ENCODE peak calls at places on chromosomes 5 and 9, in nine cellular contexts. J is BJ; B is progenitor cell of endocrine pancreas; P is CD8-positive, alpha-beta T cell; U is lung; D is kidney epithelial cell; M is A549; Q is testis; N is sigmoid colon. G is an unnamed sample.

GRCh38 chr5:10467281-10468198 is 25.9 kb downstream of the ROPN1L start:
- DNase-seq in J (no peak), B (no peak), P (no peak), U (no peak), D (peak; percentile 62), M (no peak), Q (no peak), N (no peak), G (no peak)

GRCh38 chr9:99259231-99259918 is 37.3 kb downstream of the SEC61B start:
- DNase-seq in J (no peak), B (no peak), P (peak; percentile 9), U (peak; percentile 81), D (no peak), M (no peak), Q (peak; percentile 89), N (peak; percentile 93), G (peak; percentile 91)

GRCh38 chr9:127903557-127904475 is 4.4 kb upstream of the ST6GALNAC6 start:
- DNase-seq in J (no peak), B (no peak), P (peak; percentile 56), U (peak; percentile 78), D (no peak), M (no peak), Q (peak; percentile 69), N (peak; percentile 84), G (peak; percentile 82)

GRCh38 chr5:170809551-170809950 is 26.0 kb downstream of the GABRP start:
- DNase-seq in J (no peak), B (no peak), P (no peak), U (no peak), D (no peak), M (peak; percentile 66), Q (no peak), N (no peak), G (no peak)

GRCh38 chr5:120517607-120518252 is 53.6 kb downstream of the PRR16 start:
- DNase-seq in J (no peak), B (no peak), P (no peak), U (no peak), D (no peak), M (no peak), Q (no peak), N (no peak), G (no peak)

GRCh38 chr5:14909369-14909768 is 37.8 kb upstream of the ANKH start:
- DNase-seq in J (no peak), B (no peak), P (no peak), U (no peak), D (no peak), M (no peak), Q (no peak), N (no peak), G (no peak)

GRCh38 chr9:70137577-70137976 is 93.9 kb downstream of the MAMDC2 start:
- DNase-seq in J (no peak), B (no peak), P (no peak), U (no peak), D (no peak), M (no peak), Q (no peak), N (no peak), G (no peak)

GRCh38 chr5:150653145-150653761 is 7.8 kb upstream of the MYOZ3 start:
- DNase-seq in J (no peak), B (no peak), P (no peak), U (no peak), D (no peak), M (no peak), Q (no peak), N (no peak), G (no peak)

GRCh38 chr5:18072600-18072999 is 438.3 kb downstream of the TAF11L14 start:
- DNase-seq in J (no peak), B (no peak), P (no peak), U (no peak), D (no peak), M (no peak), Q (no peak), N (no peak), G (no peak)

GRCh38 chr9:114786251-114786650 is 19.6 kb downstream of the TNFSF15 start:
- DNase-seq in J (no peak), B (no peak), P (no peak), U (no peak), D (no peak), M (no peak), Q (no peak), N (no peak), G (no peak)

GRCh38 chr5:172911976-172912375 is 47.2 kb upstream of the RPL26L1 start:
- DNase-seq in J (no peak), B (no peak), P (no peak), U (no peak), D (no peak), M (no peak), Q (no peak), N (no peak), G (no peak)

GRCh38 chr9:95508242-95508967 is 8.4 kb downstream of the PTCH1 start:
- DNase-seq in J (no peak), B (no peak), P (no peak), U (no peak), D (no peak), M (peak; percentile 25), Q (no peak), N (no peak), G (no peak)

GRCh38 chr9:94560237-94560636 is 5.4 kb downstream of the PCAT7 start:
- DNase-seq in J (no peak), B (no peak), P (no peak), U (no peak), D (no peak), M (no peak), Q (no peak), N (no peak), G (no peak)

GRCh38 chr5:16889203-16889971 is 46.7 kb downstream of the MYO10 start:
- DNase-seq in J (peak; percentile 56), B (no peak), P (no peak), U (no peak), D (no peak), M (peak; percentile 72), Q (no peak), N (no peak), G (no peak)

GRCh38 chr9:116984111-116984510 is 297.0 kb downstream of the TRIM32 start:
- DNase-seq in J (no peak), B (no peak), P (no peak), U (no peak), D (no peak), M (no peak), Q (no peak), N (no peak), G (no peak)

DNA sequence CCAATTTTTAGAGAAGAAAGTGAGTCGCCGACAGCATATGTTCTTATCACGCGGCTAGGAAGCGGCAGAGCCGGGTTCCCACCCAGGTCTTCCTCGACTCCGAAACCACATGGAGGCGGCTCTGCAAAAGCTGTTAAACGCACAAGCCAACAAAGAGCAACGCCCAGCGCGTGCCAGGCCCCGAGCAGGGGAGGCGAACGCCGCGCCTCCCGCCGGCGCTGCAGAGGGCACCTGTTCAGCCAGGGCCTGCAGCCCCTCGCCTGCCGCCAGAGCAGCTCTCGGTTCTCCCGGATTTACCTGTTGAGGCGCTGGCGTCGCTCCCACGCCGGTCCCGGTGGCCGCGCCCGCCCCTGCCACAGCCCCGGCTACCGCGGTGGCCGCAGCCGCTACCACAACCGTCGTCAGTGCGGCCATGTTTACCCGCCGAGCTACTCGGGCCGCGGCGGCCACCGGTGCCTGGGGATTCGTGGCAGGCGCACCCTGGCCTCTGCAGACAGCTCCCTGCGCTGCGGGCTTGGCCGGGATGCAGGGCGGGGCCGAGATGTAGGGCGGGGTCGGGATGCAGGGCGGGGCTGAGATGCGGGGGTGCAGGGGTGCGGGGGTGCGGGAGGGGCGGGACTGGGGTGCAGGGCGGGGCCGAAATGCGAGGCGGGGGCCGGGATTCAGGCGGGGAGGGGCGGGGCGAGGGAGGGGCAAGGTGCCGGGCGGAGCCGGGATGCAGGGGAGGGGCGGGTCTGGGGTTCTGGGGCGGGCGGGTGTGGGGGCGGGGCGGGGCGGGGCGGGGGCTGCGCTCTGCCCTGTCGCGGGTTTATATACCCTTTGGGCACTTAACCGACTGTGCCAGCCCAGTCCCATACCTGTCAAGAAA is at the start of gene CCDC112:
- DNase-seq in J (no peak), B (peak; percentile 67), P (peak; percentile 61), U (peak; percentile 88), D (no peak), M (peak; percentile 88), Q (peak; percentile 86), N (peak; percentile 89), G (peak; percentile 94)
- TF ChIP-seq CTCF in J (no peak), B (no peak), P (no peak), U (no peak), D (no peak), M (no peak), Q (no peak), N (no peak), G (peak; percentile 4)

DNA sequence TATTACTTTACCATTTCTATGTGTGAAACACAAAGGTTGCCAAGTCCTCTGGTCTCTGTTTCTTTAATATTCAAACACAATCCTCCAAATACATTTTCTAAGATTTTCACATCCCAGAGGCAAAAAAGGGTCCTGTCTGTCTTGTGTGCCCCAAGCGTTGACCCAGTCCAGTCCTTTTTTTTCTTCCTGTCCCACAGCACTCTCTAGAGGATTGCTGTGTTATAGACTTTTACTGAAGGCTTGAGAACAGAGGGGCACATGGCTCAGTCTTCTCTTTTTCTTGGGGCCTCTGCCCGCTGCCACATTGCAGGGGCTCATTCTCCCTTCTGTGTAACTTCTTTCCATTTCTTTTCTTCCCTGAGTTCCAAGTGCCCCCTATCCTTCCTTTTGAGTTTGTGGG is 78.6 kb upstream of the SLC28A3 start:
- DNase-seq in J (no peak), B (no peak), P (no peak), U (no peak), D (no peak), M (no peak), Q (no peak), N (no peak), G (no peak)
- TF ChIP-seq CTCF in J (no peak), B (peak; percentile 20), P (no peak), U (no peak), D (peak; percentile 4), M (no peak), Q (no peak), N (no peak), G (peak; percentile 51)

GRCh38 chr5:142913728-142914338 is 143.7 kb downstream of the ARHGAP26 start:
- DNase-seq in J (no peak), B (no peak), P (no peak), U (no peak), D (no peak), M (no peak), Q (no peak), N (no peak), G (no peak)
- TF ChIP-seq CTCF in J (peak; percentile 7), B (peak; percentile 25), P (no peak), U (no peak), D (no peak), M (no peak), Q (no peak), N (no peak), G (peak; percentile 21)

DNA sequence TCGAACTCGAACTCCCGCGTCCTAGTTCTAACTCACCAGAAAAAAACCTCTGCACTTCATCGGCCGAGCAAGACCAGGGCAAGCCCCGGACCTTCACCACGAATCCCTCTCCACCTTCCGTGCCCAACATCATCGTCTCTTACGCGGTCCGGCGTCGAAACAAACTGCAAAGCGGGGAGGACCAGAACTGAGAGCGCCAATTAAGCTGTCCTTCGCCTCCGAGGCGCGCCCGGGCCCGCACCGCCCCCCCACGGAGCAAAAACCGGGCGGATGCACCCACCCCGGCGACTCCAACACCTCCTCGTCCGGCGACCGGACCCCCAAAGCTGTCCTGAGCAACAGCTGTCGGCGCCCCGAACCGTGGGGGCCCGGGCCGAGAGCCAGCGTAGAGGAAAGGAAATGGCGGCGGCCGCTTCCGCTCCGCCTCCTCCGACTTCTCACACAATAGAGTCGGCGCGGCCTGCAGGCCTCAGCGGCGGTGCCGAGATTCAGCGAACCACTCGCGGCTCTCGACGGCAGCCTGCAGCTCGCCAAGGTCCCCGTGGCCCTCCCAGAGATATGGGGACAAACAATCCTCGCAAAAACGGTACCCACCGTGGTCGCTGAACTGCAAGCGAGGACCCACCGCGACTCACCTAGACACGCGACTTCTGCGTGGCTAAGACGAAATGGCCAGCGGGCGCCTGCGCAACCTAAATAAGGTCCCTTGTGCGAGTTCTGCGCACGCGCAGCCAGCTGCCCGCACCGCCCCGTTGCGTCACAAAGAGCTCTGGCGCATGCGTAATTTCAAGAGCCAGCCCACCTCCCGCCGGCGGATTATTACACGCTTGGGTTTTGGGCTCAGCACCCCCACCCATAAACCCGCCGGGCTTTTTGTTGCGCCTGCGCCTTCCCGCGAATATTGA is at the start of gene HNRNPH1:
- DNase-seq in J (peak; percentile 96), B (peak; percentile 97), P (peak; percentile 97), U (peak; percentile 98), D (peak; percentile 90), M (peak; percentile 99), Q (peak; percentile 98), N (peak; percentile 100), G (peak; percentile 98)
- TF ChIP-seq CTCF in J (no peak), B (no peak), P (no peak), U (no peak), D (no peak), M (peak; percentile 34), Q (no peak), N (peak; percentile 9), G (peak; percentile 41)

G was measured in chondrocyte.